ENCODE peak calls at places on chromosomes 3 and 15, in nine cellular contexts. Y is fibroblast of lung; R is hippocampal formation; C is RPMI7951; E is iPS-NIHi11; W is activated T-helper 1 cell treated with anti-CD3 and anti-CD28 coated beads, Interleukin-12 subunit alpha, Interleukin-12 subunit beta, Interleukin-2, Interleukin-4 antibody, amounts not matched to agents 30 ng/mL and 10 ng/mL and 1 ng/mL, durations not matched to agents 14 hours and 24 hours and 36 hours; K is NCI-H526; S is stromal cell of bone marrow; I is left cardiac atrium. O is an unnamed sample.

GRCh38 chr3:39156421-39156820 is 3.0 kb upstream of the CSRNP1 start:
- DNase-seq in I (no peak), S (no peak), C (peak), K (no peak), Y (peak), W (no peak), E (no peak), R (no peak), O (no peak)

GRCh38 chr3:118380576-118380975 is 654.1 kb downstream of the IGSF11 start:
- DNase-seq in E (no peak), W (no peak), S (no peak), I (no peak), R (no peak), Y (no peak), K (no peak), C (no peak), O (no peak)

GRCh38 chr15:94206463-94207167 is 24.7 kb upstream of the MCTP2 start:
- DNase-seq in C (peak), W (peak), I (no peak), Y (peak), S (peak), R (no peak), E (no peak), K (no peak), O (no peak)

GRCh38 chr3:112508860-112509259 is 9.6 kb upstream of the BTLA start:
- DNase-seq in W (no peak), E (no peak), C (no peak), S (no peak), Y (no peak), R (no peak), I (no peak), K (no peak), O (no peak)

GRCh38 chr3:33440328-33440577 is at the start of gene UBP1:
- DNase-seq in K (no peak), E (peak), R (no peak), C (no peak), Y (no peak), W (no peak), I (peak), S (no peak), O (peak)

GRCh38 chr15:79243723-79244122 is 38.8 kb upstream of the ANKRD34C start:
- DNase-seq in S (no peak), R (no peak), C (peak), K (no peak), I (peak), E (no peak), Y (no peak), W (no peak), O (no peak)

GRCh38 chr3:139794469-139795265 is 116.9 kb upstream of the NMNAT3 start:
- DNase-seq in S (no peak), I (no peak), K (no peak), W (no peak), R (no peak), Y (no peak), C (peak), E (no peak), O (no peak)

GRCh38 chr3:46987485-46988401 is 8.3 kb downstream of the NBEAL2 start:
- DNase-seq in E (peak), Y (no peak), R (no peak), K (no peak), C (peak), S (no peak), W (peak), I (peak), O (no peak)

GRCh38 chr3:103847081-103848062 is 1412.6 kb downstream of the ZPLD1 start:
- DNase-seq in R (no peak), S (no peak), C (no peak), Y (no peak), K (no peak), W (no peak), E (no peak), I (no peak), O (no peak)

GRCh38 chr15:51299187-51300015 is 39.0 kb downstream of the CYP19A1 start:
- DNase-seq in W (no peak), Y (no peak), I (no peak), S (no peak), E (no peak), R (peak), C (no peak), K (no peak), O (no peak)

GRCh38 chr15:58352026-58352929 is 79.5 kb upstream of the LIPC start:
- DNase-seq in C (no peak), E (no peak), W (no peak), K (no peak), S (no peak), R (no peak), I (no peak), Y (no peak), O (no peak)

GRCh38 chr3:32175607-32176197 is 62.8 kb upstream of the CMTM8 start:
- DNase-seq in Y (peak), K (no peak), S (peak), I (no peak), R (no peak), W (peak), C (peak), E (peak), O (peak)

GRCh38 chr15:52137432-52138357 is 25.1 kb upstream of the BCL2L10 start:
- DNase-seq in C (no peak), Y (no peak), R (no peak), K (no peak), E (no peak), W (no peak), S (no peak), I (no peak), O (no peak)

GRCh38 chr3:95899911-95900310 is 914.5 kb upstream of the EPHA6 start:
- DNase-seq in S (no peak), W (no peak), Y (peak), E (no peak), K (no peak), R (no peak), I (no peak), C (no peak), O (no peak)

GRCh38 chr15:66955871-66956585 is 109.4 kb upstream of the SMAD3 start:
- DNase-seq in W (no peak), C (no peak), Y (no peak), R (no peak), I (no peak), K (no peak), E (no peak), S (no peak), O (no peak)

GRCh38 chr3:14460342-14461005 is 58.1 kb downstream of the SLC6A6 start:
- DNase-seq in W (no peak), S (peak), K (no peak), Y (peak), I (peak), E (no peak), R (peak), C (peak), O (no peak)

GRCh38 chr3:168220609-168221008 is 124.9 kb upstream of the GOLIM4 start:
- DNase-seq in Y (no peak), W (no peak), S (no peak), E (no peak), C (peak), R (no peak), I (peak), K (no peak), O (no peak)

GRCh38 chr3:105938101-105938500 is 69.3 kb upstream of the CBLB start:
- DNase-seq in E (no peak), R (no peak), K (no peak), C (peak), W (no peak), S (peak), Y (peak), I (no peak), O (no peak)

GRCh38 chr15:51403946-51404695 is 62.7 kb downstream of the GLDN start:
- DNase-seq in C (no peak), Y (no peak), S (no peak), I (no peak), W (no peak), R (no peak), K (no peak), E (no peak), O (no peak)

GRCh38 chr3:180631317-180631716 is 29.4 kb downstream of the TTC14 start:
- DNase-seq in I (no peak), S (no peak), K (no peak), Y (no peak), E (no peak), W (no peak), R (no peak), C (peak), O (no peak)

GRCh38 chr15:58434334-58434888 is 2.6 kb downstream of the LIPC start:
- DNase-seq in C (no peak), E (peak), W (no peak), I (no peak), S (no peak), Y (no peak), R (no peak), K (no peak), O (no peak)

GRCh38 chr15:70775160-70775559 is 11.8 kb upstream of the UACA start:
- DNase-seq in I (no peak), C (peak), Y (peak), W (no peak), R (no peak), E (no peak), S (peak), K (no peak), O (no peak)

GRCh38 chr3:17195192-17195611 is 310.4 kb downstream of the PLCL2 start:
- DNase-seq in R (peak), K (no peak), S (no peak), E (no peak), I (no peak), Y (peak), C (no peak), W (no peak), O (no peak)